ENCODE peak calls at places on chromosome 11, in five cellular contexts. T is A549, C is H1, G is HCT116, P is K562. J is an unnamed sample.
A peak's percentile ranks its signal among the peaks of the same experiment; 100 is the strongest.

GRCh38 chr11:26994579-26995210 is 783 bp downstream of the FIBIN start:
- DNase-seq in T (no peak), C (peak; percentile 47), G (no peak), P (no peak), J (no peak)

GRCh38 chr11:42521994-42522393 is 789.8 kb upstream of the API5 start:
- DNase-seq in T (no peak), C (no peak), G (no peak), P (no peak), J (no peak)

GRCh38 chr11:110971110-110971509 is 258.9 kb upstream of the ARHGAP20 start:
- DNase-seq in T (no peak), C (no peak), G (no peak), P (no peak), J (no peak)

GRCh38 chr11:46055371-46055770 is 65.9 kb downstream of the PHF21A start:
- DNase-seq in T (no peak), C (no peak), G (no peak), P (no peak), J (no peak)

GRCh38 chr11:27012254-27012921 is 18.5 kb downstream of the FIBIN start:
- DNase-seq in T (no peak), C (no peak), G (no peak), P (no peak), J (peak; percentile 19)

GRCh38 chr11:46348566-46348981 is 1.3 kb downstream of the DGKZ start:
- DNase-seq in T (no peak), C (no peak), G (no peak), P (no peak), J (no peak)

GRCh38 chr11:109984634-109985289 is 108.4 kb upstream of the ZC3H12C start:
- DNase-seq in T (no peak), C (no peak), G (no peak), P (no peak), J (no peak)

GRCh38 chr11:20154381-20154780 is 5.9 kb downstream of the DBX1 start:
- DNase-seq in T (no peak), C (no peak), G (no peak), P (no peak), J (no peak)

GRCh38 chr11:117696489-117696888 is 100.5 kb downstream of the DSCAML1 start:
- DNase-seq in T (no peak), C (no peak), G (no peak), P (no peak), J (peak; percentile 47)

GRCh38 chr11:76048763-76049162 is 157.5 kb downstream of the WNT11 start:
- DNase-seq in T (no peak), C (no peak), G (peak; percentile 13), P (peak; percentile 54), J (no peak)

GRCh38 chr11:58561394-58562102 is 14.1 kb downstream of the LPXN start:
- DNase-seq in T (no peak), C (no peak), G (no peak), P (no peak), J (no peak)

GRCh38 chr11:32173435-32173834 is 82.6 kb downstream of the RCN1 start:
- DNase-seq in T (peak; percentile 29), C (peak; percentile 79), G (peak; percentile 34), P (peak; percentile 35), J (peak; percentile 48)

GRCh38 chr11:73734996-73735395 is 25.9 kb downstream of the RAB6A start:
- DNase-seq in T (no peak), C (no peak), G (no peak), P (no peak), J (no peak)

GRCh38 chr11:128848815-128849455 is 18.2 kb downstream of the KCNJ1 start:
- DNase-seq in T (peak; percentile 29), C (peak; percentile 97), G (peak; percentile 49), P (peak; percentile 58), J (peak; percentile 70)

GRCh38 chr11:67586568-67587250 is 3.1 kb downstream of the GSTP1 start:
- DNase-seq in T (no peak), C (no peak), G (no peak), P (no peak), J (no peak)

GRCh38 chr11:30853470-30853869 is 267.3 kb upstream of the MPPED2 start:
- DNase-seq in T (no peak), C (no peak), G (no peak), P (no peak), J (no peak)

GRCh38 chr11:117226388-117227385 is 5.2 kb downstream of the PCSK7 start:
- DNase-seq in T (peak; percentile 67), C (no peak), G (peak; percentile 65), P (peak; percentile 87), J (peak; percentile 84)

GRCh38 chr11:2138436-2139117 is 612 bp downstream of the IGF2 start:
- DNase-seq in T (no peak), C (no peak), G (no peak), P (no peak), J (no peak)

GRCh38 chr11:66417000-66417399 is 3.8 kb upstream of the NPAS4 start:
- DNase-seq in T (no peak), C (no peak), G (no peak), P (no peak), J (no peak)

GRCh38 chr11:78140392-78141077 is 1.1 kb upstream of the ALG8 start:
- DNase-seq in T (no peak), C (no peak), G (no peak), P (peak; percentile 44), J (no peak)

DNA sequence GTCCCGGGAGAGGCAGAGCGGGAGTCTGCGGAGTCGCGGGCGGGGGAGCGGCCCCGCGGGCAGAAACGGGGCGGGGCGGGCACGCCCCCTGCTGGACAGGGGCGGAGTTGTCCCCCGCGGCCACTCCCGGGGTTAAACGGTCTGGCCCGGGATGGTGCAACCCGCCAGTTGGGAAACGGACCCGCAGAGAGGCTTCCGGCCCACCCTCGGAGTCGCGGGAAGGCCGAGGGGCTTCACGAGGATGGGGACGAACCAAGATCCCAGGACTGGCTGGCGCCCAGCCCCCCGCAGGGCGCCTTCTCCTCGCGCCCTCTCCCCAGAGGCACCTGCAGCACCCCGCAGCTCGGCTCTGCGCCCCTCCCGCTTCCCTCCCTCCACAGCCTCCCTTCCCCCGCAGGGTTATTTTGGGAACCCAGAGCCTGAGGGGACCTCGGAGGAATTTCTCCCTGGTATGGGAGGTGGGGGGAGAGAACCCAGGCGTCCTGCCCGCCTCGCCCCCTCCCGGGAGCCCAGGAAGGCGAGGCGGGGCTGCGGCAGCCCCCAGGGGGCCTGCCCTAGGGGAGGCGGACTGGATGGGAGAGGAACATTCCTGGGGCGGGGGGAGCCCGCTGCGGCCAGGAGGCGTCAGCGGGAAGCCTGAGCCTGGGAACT is 877 bp downstream of the RASGRP2 start:
- DNase-seq in T (peak; percentile 92), C (peak; percentile 94), G (no peak), P (peak; percentile 80), J (peak; percentile 93)
- TF ChIP-seq RAD21 in T (peak; percentile 38), C (peak; percentile 56), G (peak; percentile 57), P (peak; percentile 47), J (peak; percentile 50)

GRCh38 chr11:60750911-60751310 is 5.8 kb upstream of the MS4A15 start:
- DNase-seq in T (no peak), C (no peak), G (no peak), P (no peak), J (no peak)
- TF ChIP-seq RAD21 in T (no peak), C (no peak), G (no peak), P (no peak), J (no peak)

GRCh38 chr11:29484548-29484947 is 532.3 kb downstream of the KCNA4 start:
- DNase-seq in T (no peak), C (no peak), G (no peak), P (no peak), J (no peak)
- TF ChIP-seq RAD21 in T (no peak), C (no peak), G (no peak), P (no peak), J (no peak)

GRCh38 chr11:122696662-122697061 is 41.1 kb downstream of the UBASH3B start:
- DNase-seq in T (no peak), C (no peak), G (no peak), P (peak; percentile 2), J (no peak)

GRCh38 chr11:122698390-122698789 is 42.9 kb downstream of the UBASH3B start:
- DNase-seq in T (no peak), C (no peak), G (no peak), P (no peak), J (no peak)

GRCh38 chr11:122700676-122701075 is 45.2 kb downstream of the UBASH3B start:
- DNase-seq in T (no peak), C (no peak), G (no peak), P (no peak), J (no peak)

GRCh38 chr11:122695076-122695620 is 39.6 kb downstream of the UBASH3B start:
- DNase-seq in T (no peak), C (no peak), G (no peak), P (no peak), J (no peak)

GRCh38 chr11:122697636-122698167 is 42.2 kb downstream of the UBASH3B start:
- DNase-seq in T (peak; percentile 28), C (no peak), G (no peak), P (no peak), J (no peak)
- TF ChIP-seq RAD21 in T (no peak), C (no peak), G (no peak), P (no peak), J (no peak)

DNA sequence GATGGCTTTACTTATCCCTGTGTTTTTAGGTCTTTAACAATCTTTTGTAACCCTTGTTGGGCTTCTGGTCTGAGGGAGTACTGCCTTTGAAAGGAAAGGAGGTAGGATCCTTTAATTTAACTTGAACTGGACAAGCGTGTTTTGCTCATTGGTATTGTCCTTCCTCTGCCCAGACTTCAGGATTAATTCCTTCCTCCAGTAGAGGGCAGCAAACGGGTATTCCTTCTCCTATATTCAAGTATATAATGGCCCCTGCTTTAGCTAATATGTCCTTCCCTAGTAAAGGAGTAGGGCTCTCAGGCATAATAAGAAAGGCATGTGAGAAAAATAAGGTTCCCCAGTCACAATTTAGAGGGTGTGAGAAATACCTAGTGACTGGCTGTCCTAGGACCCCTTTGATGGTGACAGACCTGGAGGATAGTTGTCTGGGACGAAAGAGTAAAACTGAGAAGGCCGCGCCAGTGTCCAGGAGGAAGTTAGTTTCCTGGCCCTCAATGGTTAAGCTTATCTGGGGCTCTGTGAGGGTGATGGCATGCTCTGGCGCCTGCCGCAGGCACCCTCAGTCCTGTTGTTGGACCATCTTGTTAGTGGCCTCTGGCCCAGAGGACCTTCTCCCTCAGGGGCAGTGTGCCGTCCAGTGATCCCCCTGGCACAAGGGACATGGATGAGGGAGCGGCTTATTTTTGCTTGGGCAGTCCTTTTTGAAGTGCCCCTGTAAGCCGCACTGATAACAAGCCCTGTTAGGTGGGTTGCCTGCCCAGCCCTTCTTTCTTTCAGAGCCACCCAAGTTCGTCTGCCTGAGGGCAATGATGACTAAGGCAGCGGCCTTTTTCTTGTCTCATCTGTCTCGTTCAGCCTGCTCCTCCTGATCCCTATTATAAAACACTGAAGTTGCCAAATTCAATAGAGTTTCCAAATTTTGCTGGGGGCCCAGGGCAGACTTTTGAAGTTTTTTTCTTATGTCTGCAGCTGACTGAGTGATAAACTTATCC is 51.8 kb downstream of the C11orf71 start:
- DNase-seq in T (no peak), C (peak; percentile 63), G (peak; percentile 51), P (peak; percentile 72), J (peak; percentile 15)
- TF ChIP-seq RAD21 in T (peak; percentile 47), C (peak; percentile 49), G (peak; percentile 58), P (peak; percentile 43), J (peak; percentile 70)

GRCh38 chr11:70569173-70569890 is 171.0 kb downstream of the CTTN start:
- DNase-seq in T (no peak), C (peak; percentile 44), G (no peak), P (no peak), J (no peak)
- TF ChIP-seq RAD21 in T (no peak), C (no peak), G (no peak), P (no peak), J (no peak)

DNA sequence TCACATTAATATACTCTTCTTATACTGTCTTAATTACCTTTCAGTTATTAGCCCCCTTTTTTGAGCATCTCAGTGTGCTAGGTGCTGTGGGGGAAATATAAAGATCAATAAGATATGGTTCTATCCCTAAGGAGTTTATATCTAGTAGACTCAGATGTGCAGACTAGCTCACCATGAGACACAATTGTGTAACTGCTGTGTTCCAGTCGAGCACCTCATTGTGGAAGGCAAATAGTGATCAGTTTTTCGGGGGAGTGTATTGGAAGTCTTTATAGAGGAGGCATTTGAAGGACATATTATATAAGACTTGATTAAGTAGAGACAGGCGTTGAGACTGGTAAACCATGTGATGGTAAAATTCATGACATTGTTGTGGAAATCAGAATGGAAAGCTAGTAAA is 11.8 kb downstream of the PDE3B start:
- DNase-seq in T (no peak), C (no peak), G (no peak), P (peak; percentile 51), J (no peak)
- TF ChIP-seq RAD21 in T (no peak), C (no peak), G (no peak), P (no peak), J (no peak)